ENCODE peak calls at places on chromosomes 1 and 21, in five cellular contexts. V is H1, L is HepG2, B is GM12878, H is K562. E is an unnamed sample.

GRCh38 chr1:167763525-167764220 is 41.9 kb downstream of the MPZL1 start:
- DNase-seq in B (no peak), L (no peak), H (no peak), V (no peak), E (no peak)

GRCh38 chr1:3320246-3321152 is 134.0 kb upstream of the ARHGEF16 start:
- DNase-seq in V (no peak), L (peak), B (no peak), H (no peak), E (peak)

GRCh38 chr1:110944806-110945205 is 18.9 kb downstream of the LRIF1 start:
- DNase-seq in H (no peak), B (no peak), L (peak), V (no peak), E (no peak)

GRCh38 chr1:91073299-91073698 is 51.5 kb upstream of the ZNF644 start:
- DNase-seq in V (no peak), L (no peak), H (no peak), B (no peak), E (no peak)

GRCh38 chr1:30990594-30990993 is 74.9 kb downstream of the PUM1 start:
- DNase-seq in L (no peak), H (no peak), V (no peak), B (no peak), E (no peak)

GRCh38 chr1:178740924-178741323 is 15.9 kb downstream of the RALGPS2 start:
- DNase-seq in H (no peak), V (no peak), B (no peak), L (no peak), E (no peak)

GRCh38 chr21:31781737-31782136 is 49.8 kb upstream of the SCAF4 start:
- DNase-seq in L (no peak), B (no peak), H (no peak), V (no peak), E (no peak)

GRCh38 chr1:19448491-19449439 is 36.6 kb downstream of the CAPZB start:
- DNase-seq in B (no peak), L (no peak), V (no peak), H (no peak), E (no peak)

GRCh38 chr1:221939598-221939997 is 197.7 kb upstream of the DUSP10 start:
- DNase-seq in V (no peak), H (no peak), L (no peak), B (peak), E (no peak)

GRCh38 chr1:82464362-82464931 is 663.7 kb downstream of the ADGRL2 start:
- DNase-seq in L (no peak), B (no peak), H (no peak), V (no peak), E (no peak)

GRCh38 chr1:98702976-98703375 is 41.5 kb downstream of the SNX7 start:
- DNase-seq in B (no peak), H (no peak), L (no peak), V (no peak), E (no peak)

GRCh38 chr1:94883688-94884087 is 43.2 kb downstream of the CNN3 start:
- DNase-seq in H (no peak), V (no peak), L (peak), B (no peak), E (no peak)

GRCh38 chr1:234528073-234528865 is 49.3 kb upstream of the TARBP1 start:
- DNase-seq in V (no peak), B (no peak), L (no peak), H (peak), E (no peak)

GRCh38 chr1:30518186-30518585 is 205.2 kb downstream of the MATN1 start:
- DNase-seq in L (no peak), B (no peak), V (peak), H (no peak), E (no peak)

GRCh38 chr1:246591504-246591903 is 25.2 kb downstream of the CNST start:
- DNase-seq in L (no peak), V (no peak), B (peak), H (no peak), E (no peak)

GRCh38 chr1:227793948-227794812 is 21.3 kb upstream of the PRSS38 start:
- DNase-seq in B (no peak), L (no peak), H (peak), V (peak), E (no peak)

GRCh38 chr21:43192501-43193081 is 23.8 kb downstream of the CRYAA start:
- DNase-seq in L (no peak), B (no peak), H (no peak), V (no peak), E (no peak)

GRCh38 chr1:167635233-167635648 is 5.2 kb downstream of the RCSD1 start:
- DNase-seq in H (peak), L (no peak), B (no peak), V (peak), E (no peak)

GRCh38 chr1:176384841-176385240 is 78.1 kb upstream of the PAPPA2 start:
- DNase-seq in V (no peak), L (no peak), H (no peak), B (no peak), E (no peak)

GRCh38 chr1:176382163-176382562 is 80.8 kb upstream of the PAPPA2 start:
- DNase-seq in L (no peak), B (no peak), H (no peak), V (no peak), E (no peak)

GRCh38 chr1:176374967-176375569 is 87.9 kb upstream of the PAPPA2 start:
- DNase-seq in L (peak), V (peak), B (no peak), H (peak), E (peak)

DNA sequence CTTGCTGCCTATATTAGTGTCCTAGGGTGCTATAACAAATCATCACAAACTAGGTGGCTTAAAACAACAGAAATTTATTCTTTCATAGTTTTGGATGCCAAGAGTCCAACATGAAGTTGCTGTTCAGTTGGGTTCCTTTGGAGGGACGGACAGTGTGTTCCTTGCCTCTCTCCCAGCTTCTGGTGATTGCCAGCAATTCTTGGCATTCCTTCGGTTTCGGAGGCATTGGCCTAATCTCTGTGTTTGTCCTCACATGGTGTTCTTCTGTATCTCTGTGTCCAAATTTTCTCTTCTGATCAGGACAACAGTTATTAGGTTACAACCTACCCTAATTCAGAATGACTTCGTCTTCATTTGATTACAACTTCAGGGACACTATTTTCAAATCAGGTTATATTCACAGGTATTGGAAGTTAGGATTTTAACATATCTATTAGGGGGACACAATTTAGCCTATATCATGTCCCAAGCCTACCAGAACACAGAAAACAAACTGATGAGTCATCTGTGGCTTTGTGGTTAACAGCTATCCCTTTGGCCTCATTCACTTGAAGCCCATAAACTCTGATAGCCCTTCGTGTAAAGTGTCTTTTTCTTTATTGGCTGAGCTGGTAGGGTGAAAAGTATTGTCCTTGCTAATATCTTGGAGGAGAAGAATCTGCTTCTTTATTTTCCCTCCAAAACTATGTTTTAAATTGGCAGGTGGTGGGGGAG is 83.2 kb upstream of the PAPPA2 start:
- DNase-seq in L (no peak), B (no peak), V (no peak), H (no peak), E (no peak)
- TF ChIP-seq CEBPB in L (no peak), B (no peak), V (no peak), H (no peak), E (no peak)

GRCh38 chr1:109531205-109531779 is 8.4 kb upstream of the GPR61 start:
- DNase-seq in H (no peak), L (no peak), V (no peak), B (no peak), E (no peak)

GRCh38 chr1:109528296-109528695 is 11.4 kb upstream of the GPR61 start:
- DNase-seq in H (no peak), V (no peak), B (no peak), L (no peak), E (no peak)

GRCh38 chr1:109531826-109532364 is 7.8 kb upstream of the GPR61 start:
- DNase-seq in L (no peak), V (no peak), B (no peak), H (no peak), E (no peak)

GRCh38 chr1:109530457-109531204 is 9.0 kb upstream of the GPR61 start:
- DNase-seq in V (no peak), H (no peak), B (no peak), L (no peak), E (no peak)

DNA sequence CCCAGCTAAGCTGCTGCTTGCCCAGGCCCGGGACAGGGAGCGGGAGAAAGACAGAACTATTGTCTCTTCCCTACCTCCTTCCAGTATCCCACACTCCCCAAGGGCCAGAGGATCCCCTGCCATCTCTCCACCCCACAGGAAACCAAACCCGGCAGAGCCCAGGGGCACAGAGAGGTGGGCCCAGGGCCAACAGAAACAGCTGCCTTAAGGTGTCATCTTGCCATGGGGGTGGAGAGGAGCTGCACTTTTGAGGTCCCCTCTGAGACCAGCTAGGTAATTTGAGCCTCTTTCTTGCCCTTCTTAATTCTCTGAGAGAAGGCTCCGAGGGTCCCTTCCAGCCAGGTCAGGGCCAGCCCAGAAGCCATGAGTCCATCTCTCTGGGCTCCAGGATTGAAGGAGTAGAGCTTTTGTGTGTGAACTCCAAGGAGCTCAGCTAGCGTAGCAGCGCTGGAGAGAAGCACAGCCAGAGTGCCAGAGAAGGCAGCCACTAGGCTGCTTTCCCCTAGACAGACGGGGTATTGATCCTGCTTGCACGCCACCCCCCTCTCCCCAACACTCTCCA is 9.7 kb upstream of the GPR61 start:
- DNase-seq in H (no peak), B (no peak), V (no peak), L (no peak), E (no peak)
- TF ChIP-seq JUND in H (no peak), B (no peak), V (no peak), L (no peak), E (no peak)

DNA sequence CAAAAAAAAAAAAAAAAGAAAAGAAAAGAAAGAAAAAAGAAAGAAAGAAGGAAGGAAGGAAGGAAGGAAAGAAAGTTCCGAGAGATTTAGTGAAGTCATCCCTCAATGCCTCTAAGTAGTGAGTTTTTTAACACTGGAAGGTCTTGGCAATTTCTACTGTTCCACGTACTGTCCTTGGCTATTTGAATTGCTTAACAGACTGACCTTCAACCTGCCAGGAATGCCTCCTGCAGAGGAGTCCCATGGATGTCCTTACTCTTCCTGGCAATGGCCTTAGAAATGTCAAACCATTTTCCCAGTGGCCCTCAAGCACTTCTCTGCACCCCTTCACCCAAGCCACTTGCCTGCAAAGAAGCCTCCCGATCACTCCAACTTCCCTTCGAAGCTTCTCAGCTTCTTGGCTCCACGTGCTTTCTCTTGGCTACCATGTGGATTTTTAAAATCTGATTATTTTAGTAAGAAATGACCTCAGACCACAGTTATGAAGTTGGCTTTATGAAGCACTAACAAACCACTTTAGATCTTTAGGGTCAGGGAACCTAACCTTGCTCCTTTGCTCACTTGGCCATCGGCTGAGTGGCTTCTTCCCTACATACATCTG is 43.7 kb upstream of the ABCG1 start:
- DNase-seq in V (no peak), L (no peak), H (no peak), B (no peak), E (no peak)
- TF ChIP-seq CEBPB in V (no peak), L (no peak), H (no peak), B (no peak), E (no peak)

DNA sequence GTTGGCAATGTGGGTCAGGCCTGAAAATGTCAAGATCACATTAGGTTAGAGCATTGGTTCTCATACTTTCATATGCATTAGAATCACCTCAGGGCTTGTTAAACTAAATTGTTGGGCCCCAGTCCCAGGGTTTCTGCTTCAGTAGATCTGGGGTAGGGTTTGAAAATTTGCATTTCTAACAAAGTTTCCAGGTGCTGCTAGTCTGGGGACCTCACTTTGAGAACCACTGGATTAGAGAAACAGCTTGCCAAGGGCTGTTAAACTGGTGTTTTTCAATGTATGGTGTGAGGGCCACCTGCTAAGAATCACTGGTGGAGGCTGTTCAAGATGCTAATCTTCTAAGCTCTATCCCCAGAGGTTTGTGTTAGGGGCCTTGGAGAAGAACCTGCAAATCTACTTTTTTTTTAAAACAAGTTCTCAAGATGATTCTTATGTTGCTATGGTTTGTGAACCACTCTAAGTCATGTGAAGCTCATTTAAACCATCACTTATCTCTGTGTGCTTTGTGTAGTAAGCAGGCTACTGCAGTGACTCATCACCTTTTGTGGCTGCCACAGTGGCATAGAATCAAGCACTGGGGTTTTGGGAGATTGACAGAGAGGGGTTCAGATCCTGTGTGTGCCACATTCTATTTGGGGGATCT is 152.2 kb downstream of the S1PR1 start:
- DNase-seq in V (no peak), B (peak), H (no peak), L (no peak), E (no peak)
- TF ChIP-seq JUND in V (no peak), B (no peak), H (no peak), L (no peak), E (no peak)

GRCh38 chr1:64505232-64505943 is 35.5 kb downstream of the CACHD1 start:
- DNase-seq in H (peak), V (peak), L (no peak), B (no peak), E (no peak)
- TF ChIP-seq CEBPB in H (no peak), V (no peak), L (no peak), B (no peak), E (no peak)

GRCh38 chr1:20732588-20733360 is at the start of gene SH2D5:
- DNase-seq in B (peak), L (peak), H (peak), V (peak), E (peak)

GRCh38 chr1:20739225-20739624 is 6.7 kb upstream of the SH2D5 start:
- DNase-seq in L (no peak), B (no peak), H (no peak), V (no peak), E (no peak)

GRCh38 chr1:20732071-20732587 is 374 bp downstream of the SH2D5 start:
- DNase-seq in V (peak), H (no peak), B (no peak), L (peak), E (no peak)

GRCh38 chr1:20733361-20733975 is 965 bp upstream of the SH2D5 start:
- DNase-seq in V (no peak), L (no peak), B (no peak), H (no peak), E (no peak)

DNA sequence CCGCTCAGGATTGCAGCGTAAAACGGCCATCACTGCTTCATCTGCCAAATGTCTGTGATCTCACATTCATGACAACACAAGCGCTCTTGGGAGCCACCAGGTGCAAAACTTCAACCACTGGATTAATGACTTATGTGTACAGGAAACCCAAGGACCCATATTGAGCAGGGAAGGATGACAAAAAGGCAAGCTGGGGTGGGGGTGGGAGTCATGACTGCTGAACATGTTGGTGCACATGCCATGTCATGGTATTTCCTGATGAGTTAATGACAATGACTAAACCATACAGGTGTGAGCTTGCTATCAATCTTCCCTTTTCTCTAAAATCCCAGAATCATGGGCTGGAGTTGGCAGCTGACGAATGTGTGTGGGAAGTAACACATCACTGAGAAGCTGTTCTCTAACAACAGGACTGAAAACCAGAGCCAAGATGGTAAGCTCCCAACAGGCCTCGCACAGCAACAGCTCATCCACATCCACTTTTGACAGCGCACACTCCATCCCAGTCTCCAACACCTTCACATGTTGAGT is 3.1 kb upstream of the SH2D5 start:
- DNase-seq in H (no peak), V (no peak), B (no peak), L (no peak), E (no peak)
- TF ChIP-seq JUND in H (no peak), V (no peak), B (no peak), L (no peak), E (no peak)

GRCh38 chr1:192763756-192764155 is 45.1 kb upstream of the RGS2 start:
- DNase-seq in V (no peak), L (no peak), H (no peak), B (no peak), E (no peak)
- TF ChIP-seq CEBPB in V (no peak), L (no peak), H (no peak), B (no peak), E (no peak)

DNA sequence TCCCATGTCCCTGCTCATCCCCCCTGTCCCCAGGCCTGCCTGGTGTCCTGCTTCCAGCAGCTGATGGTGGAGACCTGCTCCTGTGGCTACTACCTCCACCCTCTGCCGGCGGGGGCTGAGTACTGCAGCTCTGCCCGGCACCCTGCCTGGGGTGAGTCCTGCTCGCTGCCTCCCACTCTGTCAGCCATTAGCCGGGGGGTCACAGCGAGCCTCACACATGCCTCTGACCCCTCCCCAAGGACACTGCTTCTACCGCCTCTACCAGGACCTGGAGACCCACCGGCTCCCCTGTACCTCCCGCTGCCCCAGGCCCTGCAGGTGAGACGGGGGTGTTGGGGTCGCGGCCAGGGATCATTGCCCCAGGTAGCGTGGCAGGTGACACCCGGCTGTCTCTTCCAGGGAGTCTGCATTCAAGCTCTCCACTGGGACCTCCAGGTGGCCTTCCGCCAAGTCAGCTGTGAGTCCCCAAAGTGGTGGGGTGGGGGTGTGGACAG is 10.0 kb downstream of the SCNN1D start:
- DNase-seq in B (no peak), L (peak), H (peak), V (peak), E (no peak)
- TF ChIP-seq JUND in B (no peak), L (no peak), H (no peak), V (no peak), E (no peak)

DNA sequence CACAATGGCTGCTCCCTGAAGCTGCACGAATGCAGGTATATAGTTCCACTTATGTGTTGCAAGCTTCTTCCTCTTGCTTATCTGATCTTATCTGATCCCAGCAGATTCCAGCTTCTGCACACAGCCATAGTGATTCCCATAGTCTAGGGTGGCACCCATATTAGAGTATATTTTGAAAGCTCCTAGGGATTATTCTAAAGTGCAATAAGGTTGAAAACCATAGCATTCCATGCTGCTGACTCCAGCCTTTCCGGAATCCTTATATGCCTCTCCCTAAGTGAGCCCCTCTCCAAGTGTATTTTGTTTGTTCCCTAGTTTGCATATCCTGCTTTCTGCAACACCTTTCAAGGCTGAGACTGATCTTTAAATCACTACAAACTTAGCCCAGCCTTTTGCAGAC is 432.0 kb downstream of the SETD4 start:
- DNase-seq in B (no peak), H (no peak), L (no peak), V (no peak), E (no peak)
- TF ChIP-seq CEBPB in B (no peak), H (no peak), L (no peak), V (no peak), E (no peak)

E was measured in HCT116.